ENCODE peak calls at places on chromosomes 4 and X, in nine cellular contexts. One of them, this sample, is unnamed.
A peak's percentile ranks its signal among the peaks of the same experiment; 100 is the strongest.

GRCh38 chr4:102350634-102351033 is 5.4 kb upstream of the SLC39A8 start:
- DNase-seq in progenitor cell of endocrine pancreas: no peak
- DNase-seq in body of pancreas: no peak
- DNase-seq in breast epithelium: no peak
- DNase-seq in dorsolateral prefrontal cortex: no peak
- DNase-seq in CD4-positive, alpha-beta T cell: no peak
- DNase-seq in nephron progenitor cell: no peak
- DNase-seq in tibial artery: no peak
- DNase-seq in psoas muscle: no peak
- DNase-seq in this sample: no peak

GRCh38 chr4:70927502-70928139 is 25.5 kb downstream of the MOB1B start:
- DNase-seq in progenitor cell of endocrine pancreas: no peak
- DNase-seq in body of pancreas: no peak
- DNase-seq in breast epithelium: no peak
- DNase-seq in dorsolateral prefrontal cortex: no peak
- DNase-seq in CD4-positive, alpha-beta T cell: peak; percentile 4
- DNase-seq in nephron progenitor cell: no peak
- DNase-seq in tibial artery: no peak
- DNase-seq in psoas muscle: no peak
- DNase-seq in this sample: no peak

GRCh38 chrX:40100141-40100536 is 2.4 kb upstream of the BCOR start:
- DNase-seq in progenitor cell of endocrine pancreas: no peak
- DNase-seq in body of pancreas: peak; percentile 41
- DNase-seq in breast epithelium: no peak
- DNase-seq in dorsolateral prefrontal cortex: no peak
- DNase-seq in CD4-positive, alpha-beta T cell: no peak
- DNase-seq in nephron progenitor cell: no peak
- DNase-seq in tibial artery: no peak
- DNase-seq in psoas muscle: no peak
- DNase-seq in this sample: no peak

GRCh38 chr4:168843635-168844034 is 166.4 kb downstream of the CBR4 start:
- DNase-seq in progenitor cell of endocrine pancreas: no peak
- DNase-seq in body of pancreas: no peak
- DNase-seq in breast epithelium: peak; percentile 75
- DNase-seq in dorsolateral prefrontal cortex: no peak
- DNase-seq in CD4-positive, alpha-beta T cell: no peak
- DNase-seq in nephron progenitor cell: no peak
- DNase-seq in tibial artery: no peak
- DNase-seq in psoas muscle: no peak
- DNase-seq in this sample: no peak

GRCh38 chrX:8067754-8068469 is 103.2 kb downstream of the VCX2 start:
- DNase-seq in progenitor cell of endocrine pancreas: no peak
- DNase-seq in body of pancreas: no peak
- DNase-seq in breast epithelium: no peak
- DNase-seq in dorsolateral prefrontal cortex: no peak
- DNase-seq in CD4-positive, alpha-beta T cell: no peak
- DNase-seq in nephron progenitor cell: no peak
- DNase-seq in tibial artery: no peak
- DNase-seq in psoas muscle: no peak
- DNase-seq in this sample: no peak

GRCh38 chr4:793941-794621 is 31.8 kb downstream of the CPLX1 start:
- DNase-seq in progenitor cell of endocrine pancreas: no peak
- DNase-seq in body of pancreas: no peak
- DNase-seq in breast epithelium: no peak
- DNase-seq in dorsolateral prefrontal cortex: peak; percentile 49
- DNase-seq in CD4-positive, alpha-beta T cell: no peak
- DNase-seq in nephron progenitor cell: no peak
- DNase-seq in tibial artery: no peak
- DNase-seq in psoas muscle: no peak
- DNase-seq in this sample: no peak

GRCh38 chrX:116317409-116317808 is 119.0 kb upstream of the SLC6A14 start:
- DNase-seq in progenitor cell of endocrine pancreas: no peak
- DNase-seq in body of pancreas: peak; percentile 21
- DNase-seq in breast epithelium: peak; percentile 32
- DNase-seq in dorsolateral prefrontal cortex: no peak
- DNase-seq in CD4-positive, alpha-beta T cell: no peak
- DNase-seq in nephron progenitor cell: peak; percentile 5
- DNase-seq in tibial artery: no peak
- DNase-seq in psoas muscle: no peak
- DNase-seq in this sample: no peak

GRCh38 chr4:77471821-77472495 is 133.7 kb upstream of the CXCL13 start:
- DNase-seq in progenitor cell of endocrine pancreas: no peak
- DNase-seq in body of pancreas: no peak
- DNase-seq in breast epithelium: peak; percentile 29
- DNase-seq in dorsolateral prefrontal cortex: no peak
- DNase-seq in CD4-positive, alpha-beta T cell: no peak
- DNase-seq in nephron progenitor cell: no peak
- DNase-seq in tibial artery: no peak
- DNase-seq in psoas muscle: no peak
- DNase-seq in this sample: no peak

GRCh38 chr4:54382623-54383022 is 153.5 kb downstream of the PDGFRA start:
- DNase-seq in progenitor cell of endocrine pancreas: no peak
- DNase-seq in body of pancreas: no peak
- DNase-seq in breast epithelium: no peak
- DNase-seq in dorsolateral prefrontal cortex: no peak
- DNase-seq in CD4-positive, alpha-beta T cell: no peak
- DNase-seq in nephron progenitor cell: no peak
- DNase-seq in tibial artery: no peak
- DNase-seq in psoas muscle: no peak
- DNase-seq in this sample: no peak

GRCh38 chr4:123997116-123997515 is 600.5 kb downstream of the SPRY1 start:
- DNase-seq in progenitor cell of endocrine pancreas: no peak
- DNase-seq in body of pancreas: no peak
- DNase-seq in breast epithelium: no peak
- DNase-seq in dorsolateral prefrontal cortex: no peak
- DNase-seq in CD4-positive, alpha-beta T cell: no peak
- DNase-seq in nephron progenitor cell: no peak
- DNase-seq in tibial artery: no peak
- DNase-seq in psoas muscle: no peak
- DNase-seq in this sample: no peak

GRCh38 chr4:82194329-82194728 is 179.5 kb downstream of the HNRNPD start:
- DNase-seq in progenitor cell of endocrine pancreas: no peak
- DNase-seq in body of pancreas: peak; percentile 14
- DNase-seq in breast epithelium: no peak
- DNase-seq in dorsolateral prefrontal cortex: no peak
- DNase-seq in CD4-positive, alpha-beta T cell: no peak
- DNase-seq in nephron progenitor cell: no peak
- DNase-seq in tibial artery: no peak
- DNase-seq in psoas muscle: no peak
- DNase-seq in this sample: no peak

GRCh38 chr4:139242511-139243051 is 37.4 kb downstream of the MGARP start:
- DNase-seq in progenitor cell of endocrine pancreas: no peak
- DNase-seq in body of pancreas: no peak
- DNase-seq in breast epithelium: no peak
- DNase-seq in dorsolateral prefrontal cortex: no peak
- DNase-seq in CD4-positive, alpha-beta T cell: no peak
- DNase-seq in nephron progenitor cell: no peak
- DNase-seq in tibial artery: no peak
- DNase-seq in psoas muscle: no peak
- DNase-seq in this sample: no peak

GRCh38 chrX:110402091-110402854 is 43.6 kb downstream of the RTL9 start:
- DNase-seq in progenitor cell of endocrine pancreas: no peak
- DNase-seq in body of pancreas: no peak
- DNase-seq in breast epithelium: peak; percentile 24
- DNase-seq in dorsolateral prefrontal cortex: no peak
- DNase-seq in CD4-positive, alpha-beta T cell: no peak
- DNase-seq in nephron progenitor cell: no peak
- DNase-seq in tibial artery: peak; percentile 41
- DNase-seq in psoas muscle: peak; percentile 66
- DNase-seq in this sample: no peak

GRCh38 chr4:108370291-108370690 is 201.6 kb upstream of the LEF1 start:
- DNase-seq in progenitor cell of endocrine pancreas: no peak
- DNase-seq in body of pancreas: no peak
- DNase-seq in breast epithelium: no peak
- DNase-seq in dorsolateral prefrontal cortex: no peak
- DNase-seq in CD4-positive, alpha-beta T cell: peak; percentile 24
- DNase-seq in nephron progenitor cell: peak; percentile 15
- DNase-seq in tibial artery: no peak
- DNase-seq in psoas muscle: no peak
- DNase-seq in this sample: no peak

GRCh38 chr4:101864660-101865059 is 74.1 kb downstream of the BANK1 start:
- DNase-seq in progenitor cell of endocrine pancreas: no peak
- DNase-seq in body of pancreas: no peak
- DNase-seq in breast epithelium: no peak
- DNase-seq in dorsolateral prefrontal cortex: no peak
- DNase-seq in CD4-positive, alpha-beta T cell: no peak
- DNase-seq in nephron progenitor cell: no peak
- DNase-seq in tibial artery: no peak
- DNase-seq in psoas muscle: no peak
- DNase-seq in this sample: no peak

DNA sequence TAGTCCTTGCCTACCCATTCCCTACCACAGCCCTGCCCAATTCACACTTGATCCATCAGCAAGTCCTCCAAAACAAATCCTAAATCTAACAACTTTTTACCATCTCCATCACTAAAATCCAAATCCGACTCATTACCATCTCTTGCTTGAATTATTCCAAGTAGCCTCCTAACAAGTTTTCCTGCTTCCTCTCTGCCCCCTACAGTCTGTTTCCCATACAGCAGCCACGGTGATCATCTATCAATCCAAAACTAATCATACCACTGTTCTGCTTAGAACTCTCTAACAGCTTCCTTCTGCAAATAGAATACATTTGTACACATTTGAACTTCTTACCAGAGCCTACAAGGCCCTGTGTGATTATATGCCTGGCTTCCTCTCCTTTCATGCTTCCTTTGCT is 133.0 kb downstream of the SHROOM4 start:
- DNase-seq in progenitor cell of endocrine pancreas: no peak
- DNase-seq in body of pancreas: peak; percentile 10
- DNase-seq in breast epithelium: no peak
- DNase-seq in dorsolateral prefrontal cortex: no peak
- DNase-seq in CD4-positive, alpha-beta T cell: no peak
- DNase-seq in nephron progenitor cell: peak; percentile 10
- DNase-seq in tibial artery: no peak
- DNase-seq in psoas muscle: no peak
- DNase-seq in this sample: peak; percentile 38
- TF ChIP-seq CTCF in progenitor cell of endocrine pancreas: peak; percentile 52
- TF ChIP-seq CTCF in body of pancreas: peak; percentile 12
- TF ChIP-seq CTCF in breast epithelium: no peak
- TF ChIP-seq CTCF in dorsolateral prefrontal cortex: peak; percentile 44
- TF ChIP-seq CTCF in CD4-positive, alpha-beta T cell: no peak
- TF ChIP-seq CTCF in nephron progenitor cell: peak; percentile 33
- TF ChIP-seq CTCF in tibial artery: no peak
- TF ChIP-seq CTCF in psoas muscle: peak; percentile 23
- TF ChIP-seq CTCF in this sample: peak; percentile 57

DNA sequence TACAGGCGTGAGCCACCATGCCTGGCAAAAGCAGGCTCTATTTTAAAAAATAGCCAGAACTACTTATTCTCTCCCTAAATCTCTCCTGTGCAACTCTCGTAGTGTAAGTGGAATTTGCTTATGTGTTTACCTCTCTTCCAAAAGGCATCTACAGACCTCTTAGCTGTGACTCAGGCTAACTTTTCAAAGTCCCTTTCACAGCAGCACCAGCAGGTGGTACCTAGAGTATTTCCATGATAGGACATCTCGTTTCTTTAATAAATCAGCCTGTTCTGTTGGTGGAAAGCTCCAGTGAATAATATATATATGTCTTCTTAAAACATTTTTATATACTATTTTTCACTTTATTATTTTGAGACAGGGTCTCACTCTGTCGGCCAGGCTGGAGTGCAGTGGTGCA is 89.0 kb downstream of the NSUN7 start:
- DNase-seq in progenitor cell of endocrine pancreas: no peak
- DNase-seq in body of pancreas: no peak
- DNase-seq in breast epithelium: no peak
- DNase-seq in dorsolateral prefrontal cortex: no peak
- DNase-seq in CD4-positive, alpha-beta T cell: no peak
- DNase-seq in nephron progenitor cell: no peak
- DNase-seq in tibial artery: no peak
- DNase-seq in psoas muscle: no peak
- DNase-seq in this sample: no peak
- TF ChIP-seq CTCF in progenitor cell of endocrine pancreas: peak; percentile 28
- TF ChIP-seq CTCF in body of pancreas: no peak
- TF ChIP-seq CTCF in breast epithelium: no peak
- TF ChIP-seq CTCF in dorsolateral prefrontal cortex: no peak
- TF ChIP-seq CTCF in CD4-positive, alpha-beta T cell: no peak
- TF ChIP-seq CTCF in nephron progenitor cell: no peak
- TF ChIP-seq CTCF in tibial artery: no peak
- TF ChIP-seq CTCF in psoas muscle: no peak
- TF ChIP-seq CTCF in this sample: no peak

GRCh38 chr4:184765473-184766346 is 31.8 kb upstream of the CENPU start:
- DNase-seq in progenitor cell of endocrine pancreas: no peak
- DNase-seq in body of pancreas: no peak
- DNase-seq in breast epithelium: no peak
- DNase-seq in dorsolateral prefrontal cortex: no peak
- DNase-seq in CD4-positive, alpha-beta T cell: no peak
- DNase-seq in nephron progenitor cell: no peak
- DNase-seq in tibial artery: no peak
- DNase-seq in psoas muscle: no peak
- DNase-seq in this sample: no peak
- TF ChIP-seq CTCF in progenitor cell of endocrine pancreas: no peak
- TF ChIP-seq CTCF in body of pancreas: no peak
- TF ChIP-seq CTCF in breast epithelium: no peak
- TF ChIP-seq CTCF in dorsolateral prefrontal cortex: no peak
- TF ChIP-seq CTCF in CD4-positive, alpha-beta T cell: no peak
- TF ChIP-seq CTCF in nephron progenitor cell: no peak
- TF ChIP-seq CTCF in tibial artery: no peak
- TF ChIP-seq CTCF in psoas muscle: no peak
- TF ChIP-seq CTCF in this sample: no peak

GRCh38 chrX:65667503-65668355 is at the start of gene MSN:
- DNase-seq in progenitor cell of endocrine pancreas: peak; percentile 20
- DNase-seq in body of pancreas: peak; percentile 68
- DNase-seq in breast epithelium: peak; percentile 57
- DNase-seq in dorsolateral prefrontal cortex: no peak
- DNase-seq in CD4-positive, alpha-beta T cell: peak; percentile 75
- DNase-seq in nephron progenitor cell: peak; percentile 67
- DNase-seq in tibial artery: peak; percentile 74
- DNase-seq in psoas muscle: peak; percentile 87
- DNase-seq in this sample: peak; percentile 52
- TF ChIP-seq CTCF in progenitor cell of endocrine pancreas: peak; percentile 38
- TF ChIP-seq CTCF in body of pancreas: no peak
- TF ChIP-seq CTCF in breast epithelium: no peak
- TF ChIP-seq CTCF in dorsolateral prefrontal cortex: no peak
- TF ChIP-seq CTCF in CD4-positive, alpha-beta T cell: no peak
- TF ChIP-seq CTCF in nephron progenitor cell: peak; percentile 6
- TF ChIP-seq CTCF in tibial artery: no peak
- TF ChIP-seq CTCF in psoas muscle: no peak
- TF ChIP-seq CTCF in this sample: no peak